ENCODE peak calls at places on chromosomes 5 and 9, in four cellular contexts. Q, S, X and E are unnamed samples.

GRCh38 chr9:74122661-74123060 is 374.5 kb upstream of the RORB start:
- DNase-seq in X (no peak), Q (no peak), S (no peak), E (no peak)

GRCh38 chr5:13478831-13479465 is 465.5 kb downstream of the DNAH5 start:
- DNase-seq in X (no peak), S (no peak), Q (no peak), E (no peak)

GRCh38 chr5:180208038-180208434 is 975 bp downstream of the RASGEF1C start:
- DNase-seq in X (no peak), Q (no peak), S (no peak), E (no peak)

GRCh38 chr5:97986069-97986468 is 787.4 kb upstream of the RGMB start:
- DNase-seq in S (no peak), Q (no peak), X (no peak), E (no peak)

GRCh38 chr9:136742640-136743391 is at the start of gene LCN10:
- DNase-seq in X (no peak), Q (no peak), S (no peak), E (no peak)

GRCh38 chr5:137071941-137072340 is 427.2 kb downstream of the SPOCK1 start:
- DNase-seq in X (no peak), Q (no peak), S (no peak), E (no peak)

GRCh38 chr9:90128587-90129190 is 513.9 kb downstream of the DIRAS2 start:
- DNase-seq in S (no peak), Q (no peak), X (no peak), E (no peak)

GRCh38 chr5:73311291-73312110 is 137.1 kb downstream of the FOXD1 start:
- DNase-seq in X (no peak), Q (no peak), S (no peak), E (no peak)

GRCh38 chr5:178116406-178116885 is 3.1 kb downstream of the N4BP3 start:
- DNase-seq in X (peak; percentile 87), Q (peak; percentile 58), S (peak; percentile 66), E (no peak)

GRCh38 chr9:3852545-3852944 is 326.7 kb upstream of the RFX3 start:
- DNase-seq in X (no peak), Q (no peak), S (no peak), E (no peak)

GRCh38 chr5:126395198-126395597 is 28.0 kb upstream of the GRAMD2B start:
- DNase-seq in X (no peak), Q (no peak), S (no peak), E (no peak)

GRCh38 chr9:108645520-108645919 is 210.3 kb downstream of the ACTL7B start:
- DNase-seq in S (no peak), X (no peak), Q (no peak), E (no peak)

GRCh38 chr5:166503506-166503905 is 1787.9 kb upstream of the WWC1 start:
- DNase-seq in X (no peak), Q (no peak), S (no peak), E (no peak)

GRCh38 chr5:95216136-95216955 is 68.5 kb downstream of the MCTP1 start:
- DNase-seq in X (no peak), S (no peak), Q (no peak), E (no peak)

GRCh38 chr5:137248476-137248970 is 250.6 kb downstream of the SPOCK1 start:
- DNase-seq in Q (no peak), X (no peak), S (no peak), E (no peak)

GRCh38 chr5:52181403-52181802 is 606.3 kb upstream of the ITGA1 start:
- DNase-seq in X (no peak), S (no peak), Q (no peak), E (no peak)

GRCh38 chr5:132263548-132264261 is 6.2 kb downstream of the PDLIM4 start:
- DNase-seq in Q (no peak), X (no peak), S (no peak), E (peak; percentile 91)